ENCODE peak calls at places on chromosomes 12 and 14, in ten cellular contexts. W is nephron progenitor cell; P is heart right ventricle; B is activated CD8-positive, alpha-beta memory T cell treated with anti-CD3 and anti-CD28 coated beads for 4 hours; N is Kasumi-1; Q is LoVo; D is fibroblast of pulmonary artery; T is PC-3; M is iPS DF 6.9; E is fibroblast of lung. O is an unnamed sample.

GRCh38 chr12:98352835-98353234 is 162.6 kb upstream of the TMPO start:
- DNase-seq in P (no peak), N (no peak), D (peak), M (no peak), T (no peak), B (no peak), E (no peak), W (no peak), Q (no peak), O (no peak)

GRCh38 chr12:57151741-57152407 is 4.5 kb upstream of the LRP1-AS start:
- DNase-seq in B (no peak), N (no peak), E (peak), P (peak), D (peak), Q (no peak), W (no peak), T (peak), M (no peak), O (no peak)

GRCh38 chr12:126811401-126811800 is 1455.6 kb upstream of the TMEM132C start:
- DNase-seq in N (no peak), D (no peak), P (no peak), Q (no peak), W (peak), B (no peak), T (no peak), M (no peak), E (no peak), O (no peak)

GRCh38 chr14:101077511-101078074 is 174.1 kb upstream of the RTL1 start:
- DNase-seq in P (no peak), B (no peak), E (no peak), W (peak), T (no peak), M (no peak), Q (no peak), D (peak), N (peak), O (no peak)

GRCh38 chr12:109718390-109718789 is 4.8 kb downstream of the FAM222A start:
- DNase-seq in M (no peak), T (no peak), W (peak), B (no peak), E (no peak), N (no peak), D (no peak), P (no peak), Q (no peak), O (no peak)

GRCh38 chr12:70994217-70994788 is 73.8 kb upstream of the PTPRR start:
- DNase-seq in B (no peak), T (peak), N (no peak), P (no peak), W (no peak), D (peak), Q (peak), M (no peak), E (peak), O (no peak)

GRCh38 chr12:20657496-20657895 is 37.6 kb upstream of the SLCO1C1 start:
- DNase-seq in W (no peak), Q (no peak), B (no peak), P (no peak), M (no peak), N (no peak), E (no peak), D (no peak), T (no peak), O (no peak)

GRCh38 chr14:37588956-37589737 is 5.9 kb downstream of the FOXA1 start:
- DNase-seq in D (no peak), W (no peak), Q (peak), T (peak), N (no peak), B (no peak), P (no peak), M (no peak), E (no peak), O (peak)

GRCh38 chr14:101502761-101503392 is 58.4 kb upstream of the DIO3 start:
- DNase-seq in P (no peak), B (no peak), E (no peak), Q (no peak), M (no peak), N (no peak), D (no peak), T (no peak), W (no peak), O (no peak)

GRCh38 chr14:70186826-70187483 is 1.8 kb downstream of the SLC8A3 start:
- DNase-seq in D (no peak), E (peak), P (peak), N (no peak), T (no peak), M (no peak), W (peak), Q (no peak), B (no peak), O (no peak)

GRCh38 chr14:64891173-64891838 is 11.6 kb upstream of the SPTB start:
- DNase-seq in Q (no peak), M (no peak), B (no peak), D (no peak), T (no peak), N (no peak), P (no peak), W (no peak), E (no peak), O (no peak)

GRCh38 chr14:83638725-83639124 is 1891.2 kb upstream of the FLRT2 start:
- DNase-seq in D (no peak), N (no peak), B (no peak), E (no peak), P (no peak), T (no peak), Q (no peak), W (no peak), M (no peak), O (no peak)

GRCh38 chr14:70771781-70772212 is 37.5 kb downstream of the MAP3K9 start:
- DNase-seq in M (peak), D (no peak), E (no peak), N (peak), P (no peak), T (no peak), B (no peak), Q (no peak), W (peak), O (no peak)

GRCh38 chr14:35964736-35965135 is 138.6 kb downstream of the BRMS1L start:
- DNase-seq in D (no peak), N (no peak), M (no peak), P (no peak), Q (no peak), W (no peak), E (no peak), B (no peak), T (no peak), O (no peak)

GRCh38 chr12:112168561-112168971 is 43.2 kb downstream of the TRAFD1 start:
- DNase-seq in B (no peak), Q (no peak), W (no peak), P (no peak), D (no peak), M (no peak), E (no peak), T (no peak), N (no peak), O (no peak)

GRCh38 chr12:100656806-100657205 is 83.3 kb downstream of the GAS2L3 start:
- DNase-seq in P (no peak), M (no peak), E (no peak), T (no peak), B (no peak), D (no peak), W (no peak), Q (no peak), N (no peak), O (no peak)

GRCh38 chr14:99744873-99745224 is 48.4 kb upstream of the EML1 start:
- DNase-seq in B (no peak), D (no peak), P (no peak), W (no peak), Q (no peak), T (no peak), N (no peak), M (no peak), E (no peak), O (no peak)

GRCh38 chr14:99524804-99525698 is 43.8 kb downstream of the CCNK start:
- DNase-seq in E (peak), Q (no peak), D (peak), M (no peak), T (peak), B (no peak), N (no peak), P (no peak), W (no peak), O (peak)

GRCh38 chr12:24853588-24853987 is 95.3 kb downstream of the BCAT1 start:
- DNase-seq in M (no peak), T (no peak), N (no peak), D (peak), W (no peak), P (no peak), Q (peak), E (peak), B (no peak), O (no peak)

GRCh38 chr14:36300337-36300736 is 20.1 kb downstream of the MBIP start:
- DNase-seq in B (no peak), P (no peak), T (peak), M (no peak), N (no peak), D (peak), Q (peak), E (peak), W (no peak), O (no peak)

GRCh38 chr14:62745496-62745895 is 299.8 kb downstream of the KCNH5 start:
- DNase-seq in Q (no peak), P (no peak), W (no peak), T (peak), D (no peak), E (no peak), B (no peak), M (no peak), N (no peak), O (no peak)

GRCh38 chr12:9866786-9867379 is 2.3 kb downstream of the CLEC2B start:
- DNase-seq in M (no peak), Q (no peak), D (no peak), T (no peak), B (no peak), W (no peak), E (no peak), N (no peak), P (no peak), O (no peak)

GRCh38 chr12:47863985-47864384 is 40.8 kb downstream of the VDR start:
- DNase-seq in Q (no peak), E (no peak), T (no peak), M (no peak), D (no peak), W (no peak), B (no peak), N (no peak), P (no peak), O (no peak)

GRCh38 chr14:67360469-67361206 is 510 bp downstream of the EIF2S1 start:
- DNase-seq in W (no peak), M (no peak), E (no peak), Q (no peak), D (no peak), B (no peak), P (no peak), T (no peak), N (no peak), O (no peak)

GRCh38 chr14:69079188-69079742 is 73.7 kb downstream of the DCAF5 start:
- DNase-seq in Q (no peak), D (peak), M (no peak), E (peak), P (no peak), N (no peak), T (peak), W (no peak), B (no peak), O (no peak)

GRCh38 chr12:4223273-4223855 is 50.2 kb upstream of the CCND2 start:
- DNase-seq in Q (no peak), B (no peak), N (no peak), W (no peak), P (no peak), D (no peak), M (no peak), E (no peak), T (no peak), O (peak)

GRCh38 chr14:44180975-44181374 is 326.1 kb downstream of the FSCB start:
- DNase-seq in M (no peak), N (no peak), D (no peak), Q (no peak), E (peak), P (no peak), T (peak), W (no peak), B (no peak), O (no peak)

GRCh38 chr12:111024205-111024794 is 103.9 kb upstream of the MYL2 start:
- DNase-seq in E (peak), Q (peak), D (peak), W (peak), B (no peak), N (peak), M (no peak), T (peak), P (peak), O (peak)

GRCh38 chr12:42568952-42569916 is 20.3 kb downstream of the PRICKLE1 start:
- DNase-seq in E (peak), T (peak), D (peak), N (peak), M (no peak), Q (peak), B (no peak), W (no peak), P (no peak), O (peak)

GRCh38 chr12:102167821-102168605 is 29.6 kb downstream of the PMCH start:
- DNase-seq in W (no peak), D (peak), T (no peak), N (peak), M (no peak), B (no peak), E (peak), P (no peak), Q (no peak), O (no peak)

GRCh38 chr12:75774309-75775052 is 257.1 kb downstream of the PHLDA1 start:
- DNase-seq in E (peak), M (no peak), T (no peak), N (no peak), D (no peak), Q (no peak), B (no peak), P (no peak), W (no peak), O (peak)

GRCh38 chr12:68352067-68352466 is 19.9 kb upstream of the MDM1 start:
- DNase-seq in E (no peak), Q (peak), W (no peak), P (no peak), B (no peak), M (no peak), N (no peak), T (peak), D (no peak), O (no peak)

GRCh38 chr12:6866920-6867406 is 368 bp upstream of the TPI1 start:
- DNase-seq in Q (no peak), P (no peak), E (no peak), D (no peak), W (no peak), T (peak), B (no peak), N (no peak), M (no peak), O (no peak)

GRCh38 chr14:92600318-92601053 is 86.9 kb downstream of the RIN3 start:
- DNase-seq in D (peak), M (no peak), E (peak), W (no peak), T (peak), B (no peak), Q (no peak), P (no peak), N (peak), O (no peak)

GRCh38 chr12:123763093-123763492 is 992 bp downstream of the DNAH10 start:
- DNase-seq in D (no peak), T (no peak), N (no peak), W (no peak), E (no peak), B (no peak), P (no peak), Q (no peak), M (peak), O (peak)

GRCh38 chr14:49477576-49477975 is 108.6 kb downstream of the RPS29 start:
- DNase-seq in B (no peak), N (no peak), W (no peak), E (no peak), D (no peak), Q (no peak), P (no peak), T (no peak), M (no peak), O (no peak)

GRCh38 chr14:59847711-59848110 is 22.9 kb downstream of the RTN1 start:
- DNase-seq in M (no peak), B (no peak), N (no peak), D (no peak), E (no peak), T (no peak), W (no peak), P (no peak), Q (no peak), O (no peak)

GRCh38 chr12:42145552-42146215 is 1.0 kb upstream of the GXYLT1 start:
- DNase-seq in Q (no peak), N (no peak), D (no peak), M (no peak), T (peak), W (no peak), E (no peak), B (no peak), P (no peak), O (peak)

GRCh38 chr12:34396861-34397590 is 374.7 kb downstream of the ALG10 start:
- DNase-seq in P (peak), N (no peak), Q (no peak), M (no peak), B (no peak), D (no peak), T (no peak), E (no peak), W (no peak), O (no peak)

GRCh38 chr12:91098942-91099341 is 12.4 kb downstream of the LUM start:
- DNase-seq in E (peak), P (no peak), N (no peak), W (no peak), T (peak), Q (peak), M (no peak), B (no peak), D (peak), O (no peak)